ENCODE peak calls at places on chromosome 17, in eight cellular contexts. N is GM04503, A is Calu3, Q is HuH-7, E is RCC 7860, M is BE2C, K is Peyer's patch, B is AML-193. S is an unnamed sample.

GRCh38 chr17:37118738-37119137 is 170.0 kb downstream of the AATF start:
- DNase-seq in N (no peak), K (no peak), M (no peak), E (no peak), Q (no peak), B (no peak), A (no peak), S (no peak)

GRCh38 chr17:47741793-47742145 is 8.7 kb downstream of the TBX21 start:
- DNase-seq in N (no peak), K (peak; percentile 14), M (no peak), E (no peak), B (no peak), A (no peak), Q (no peak), S (no peak)

GRCh38 chr17:8015957-8016631 is 13.7 kb downstream of the GUCY2D start:
- DNase-seq in M (no peak), B (no peak), Q (peak; percentile 64), A (no peak), K (no peak), E (no peak), N (no peak), S (no peak)

GRCh38 chr17:60451965-60452364 is 29.7 kb downstream of the CHCT1 start:
- DNase-seq in M (no peak), A (no peak), K (no peak), Q (no peak), B (no peak), E (no peak), N (no peak), S (no peak)

GRCh38 chr17:41692722-41693521 is 4.2 kb downstream of the EIF1 start:
- DNase-seq in K (no peak), Q (no peak), A (no peak), E (no peak), N (no peak), M (no peak), B (no peak), S (no peak)

GRCh38 chr17:70329751-70330150 is 160.4 kb downstream of the KCNJ2 start:
- DNase-seq in E (no peak), B (no peak), N (no peak), K (no peak), Q (no peak), M (no peak), A (no peak), S (no peak)

GRCh38 chr17:34603974-34604373 is 24.6 kb downstream of the TMEM132E start:
- DNase-seq in B (no peak), M (no peak), Q (no peak), A (no peak), K (no peak), E (no peak), N (no peak), S (no peak)

GRCh38 chr17:34797724-34798123 is 163.5 kb downstream of the CCT6B start:
- DNase-seq in Q (peak; percentile 68), K (no peak), B (no peak), M (no peak), A (peak; percentile 36), E (no peak), N (no peak), S (no peak)

GRCh38 chr17:6995500-6996255 is at the start of gene ALOX12:
- DNase-seq in E (no peak), K (no peak), M (no peak), N (no peak), Q (no peak), A (no peak), B (no peak), S (no peak)

GRCh38 chr17:46876353-46876887 is 25.0 kb downstream of the WNT9B start:
- DNase-seq in N (no peak), K (peak; percentile 85), E (no peak), A (peak; percentile 87), B (no peak), Q (peak; percentile 84), M (peak; percentile 35), S (no peak)

GRCh38 chr17:77353684-77354419 is 213.1 kb downstream of the SEC14L1 start:
- DNase-seq in E (no peak), Q (no peak), B (no peak), A (no peak), K (peak; percentile 27), N (no peak), M (no peak), S (no peak)

GRCh38 chr17:8965394-8966168 is at the start of gene PIK3R5:
- DNase-seq in B (peak; percentile 52), Q (no peak), A (no peak), K (peak; percentile 92), E (no peak), N (no peak), M (no peak), S (no peak)

GRCh38 chr17:54899721-54900456 is 763 bp upstream of the TOM1L1 start:
- DNase-seq in A (peak; percentile 0), N (no peak), E (no peak), K (no peak), B (no peak), M (peak; percentile 58), Q (peak; percentile 16), S (no peak)

GRCh38 chr17:41329279-41329925 is 13.9 kb upstream of the KRTAP17-1 start:
- DNase-seq in Q (peak; percentile 60), N (peak; percentile 18), B (peak; percentile 52), A (peak; percentile 85), M (peak; percentile 63), K (peak; percentile 74), E (peak; percentile 39), S (peak; percentile 38)

GRCh38 chr17:80818871-80819270 is 172.8 kb upstream of the CHMP6 start:
- DNase-seq in N (no peak), K (no peak), E (no peak), M (no peak), B (no peak), Q (no peak), A (no peak), S (no peak)

GRCh38 chr17:20127660-20128413 is 118.7 kb downstream of the SPECC1 start:
- DNase-seq in K (no peak), M (no peak), B (no peak), E (no peak), A (no peak), Q (no peak), N (no peak), S (peak; percentile 9)

GRCh38 chr17:32142857-32143524 is 689 bp downstream of the RHOT1 start:
- DNase-seq in M (peak; percentile 22), K (peak; percentile 75), N (no peak), E (peak; percentile 21), B (peak; percentile 43), A (peak; percentile 77), Q (peak; percentile 57), S (peak; percentile 64)

GRCh38 chr17:81976332-81977210 is 858 bp upstream of the ASPSCR1 start:
- DNase-seq in E (peak; percentile 44), N (no peak), B (no peak), A (peak; percentile 28), Q (no peak), M (peak; percentile 60), K (peak; percentile 65), S (no peak)

GRCh38 chr17:38896373-38896954 is 26.6 kb downstream of the LASP1 start:
- DNase-seq in A (no peak), K (no peak), B (no peak), M (no peak), N (no peak), E (no peak), Q (no peak), S (peak; percentile 35)

GRCh38 chr17:4485676-4486646 is 12.7 kb upstream of the SPNS2 start:
- DNase-seq in K (no peak), E (no peak), M (peak; percentile 34), Q (no peak), A (no peak), N (no peak), B (no peak), S (no peak)

GRCh38 chr17:64420143-64420670 is 28.7 kb upstream of the MILR1 start:
- DNase-seq in A (peak; percentile 13), Q (peak; percentile 71), N (peak; percentile 37), E (peak; percentile 72), M (peak; percentile 32), K (peak; percentile 59), B (peak; percentile 93), S (peak; percentile 88)

GRCh38 chr17:40553694-40554534 is 11.4 kb downstream of the CCR7 start:
- DNase-seq in B (no peak), N (peak; percentile 55), E (no peak), A (no peak), Q (no peak), K (peak; percentile 68), M (no peak), S (peak; percentile 86)

GRCh38 chr17:33667052-33667509 is 374.0 kb upstream of the ASIC2 start:
- DNase-seq in N (no peak), B (no peak), K (no peak), E (no peak), M (no peak), Q (no peak), A (peak; percentile 6), S (no peak)

GRCh38 chr17:80639658-80640057 is 95.0 kb downstream of the RPTOR start:
- DNase-seq in E (no peak), Q (no peak), N (no peak), M (no peak), B (no peak), K (no peak), A (no peak), S (no peak)

GRCh38 chr17:59840329-59840907 is 52.3 kb downstream of the TUBD1 start:
- DNase-seq in K (peak; percentile 46), A (no peak), M (no peak), Q (no peak), B (no peak), N (no peak), E (peak; percentile 52), S (peak; percentile 41)

S was measured in LHCN-M2.